ENCODE peak calls at places on chromosomes 13 and 19, in six cellular contexts. One of them, this sample, is unnamed.

GRCh38 chr13:51271008-51271407 is 48.8 kb downstream of the FAM124A start:
- DNase-seq in fibroblast of mammary gland: no peak
- DNase-seq in mesendoderm: no peak
- DNase-seq in adrenal gland: no peak
- DNase-seq in omental fat pad: no peak
- DNase-seq in progenitor cell of endocrine pancreas: no peak
- DNase-seq in this sample: no peak

GRCh38 chr13:73585236-73585635 is 526.4 kb downstream of the KLF5 start:
- DNase-seq in adrenal gland: no peak
- DNase-seq in mesendoderm: no peak
- DNase-seq in progenitor cell of endocrine pancreas: no peak
- DNase-seq in fibroblast of mammary gland: no peak
- DNase-seq in omental fat pad: no peak
- DNase-seq in this sample: no peak

GRCh38 chr19:7787141-7787540 is 24.1 kb downstream of the CLEC4M start:
- DNase-seq in adrenal gland: peak
- DNase-seq in fibroblast of mammary gland: no peak
- DNase-seq in omental fat pad: no peak
- DNase-seq in mesendoderm: peak
- DNase-seq in progenitor cell of endocrine pancreas: no peak
- DNase-seq in this sample: no peak

GRCh38 chr13:112986946-112987345 is 17.9 kb downstream of the MCF2L start:
- DNase-seq in omental fat pad: no peak
- DNase-seq in fibroblast of mammary gland: no peak
- DNase-seq in progenitor cell of endocrine pancreas: no peak
- DNase-seq in mesendoderm: no peak
- DNase-seq in adrenal gland: no peak
- DNase-seq in this sample: no peak

GRCh38 chr19:36106441-36106840 is 4.5 kb upstream of the OVOL3 start:
- DNase-seq in adrenal gland: no peak
- DNase-seq in omental fat pad: no peak
- DNase-seq in mesendoderm: no peak
- DNase-seq in fibroblast of mammary gland: no peak
- DNase-seq in progenitor cell of endocrine pancreas: no peak
- DNase-seq in this sample: no peak

GRCh38 chr13:100636441-100636840 is 38.2 kb downstream of the TMTC4 start:
- DNase-seq in omental fat pad: no peak
- DNase-seq in mesendoderm: no peak
- DNase-seq in fibroblast of mammary gland: no peak
- DNase-seq in adrenal gland: no peak
- DNase-seq in progenitor cell of endocrine pancreas: no peak
- DNase-seq in this sample: no peak

GRCh38 chr19:40822161-40822560 is 23.2 kb downstream of the EGLN2 start:
- DNase-seq in adrenal gland: peak
- DNase-seq in fibroblast of mammary gland: no peak
- DNase-seq in progenitor cell of endocrine pancreas: no peak
- DNase-seq in omental fat pad: no peak
- DNase-seq in mesendoderm: no peak
- DNase-seq in this sample: no peak

GRCh38 chr13:26616126-26616525 is 58.6 kb downstream of the WASF3 start:
- DNase-seq in adrenal gland: no peak
- DNase-seq in progenitor cell of endocrine pancreas: no peak
- DNase-seq in mesendoderm: no peak
- DNase-seq in fibroblast of mammary gland: peak
- DNase-seq in omental fat pad: no peak
- DNase-seq in this sample: no peak

GRCh38 chr13:49214917-49215376 is 5.2 kb upstream of the MLNR start:
- DNase-seq in fibroblast of mammary gland: no peak
- DNase-seq in adrenal gland: peak
- DNase-seq in mesendoderm: peak
- DNase-seq in progenitor cell of endocrine pancreas: no peak
- DNase-seq in omental fat pad: no peak
- DNase-seq in this sample: no peak

GRCh38 chr19:41426116-41426841 is 895 bp downstream of the B3GNT8 start:
- DNase-seq in progenitor cell of endocrine pancreas: no peak
- DNase-seq in mesendoderm: no peak
- DNase-seq in fibroblast of mammary gland: no peak
- DNase-seq in omental fat pad: no peak
- DNase-seq in adrenal gland: no peak
- DNase-seq in this sample: no peak

GRCh38 chr19:29841209-29841558 is 29.4 kb downstream of the CCNE1 start:
- DNase-seq in progenitor cell of endocrine pancreas: no peak
- DNase-seq in fibroblast of mammary gland: no peak
- DNase-seq in mesendoderm: peak
- DNase-seq in omental fat pad: no peak
- DNase-seq in adrenal gland: peak
- DNase-seq in this sample: no peak

GRCh38 chr19:47093841-47094240 is 19.7 kb downstream of the ZC3H4 start:
- DNase-seq in omental fat pad: no peak
- DNase-seq in adrenal gland: no peak
- DNase-seq in progenitor cell of endocrine pancreas: no peak
- DNase-seq in mesendoderm: no peak
- DNase-seq in fibroblast of mammary gland: no peak
- DNase-seq in this sample: no peak

GRCh38 chr13:91661692-91662490 is 263.5 kb downstream of the GPC5 start:
- DNase-seq in omental fat pad: no peak
- DNase-seq in adrenal gland: no peak
- DNase-seq in mesendoderm: no peak
- DNase-seq in progenitor cell of endocrine pancreas: no peak
- DNase-seq in fibroblast of mammary gland: no peak
- DNase-seq in this sample: no peak

This sample was measured in neuronal stem cell.